ENCODE peak calls at places on chromosomes 11 and 22, in seven cellular contexts. R is OCI-LY7, A is fibroblast of lung, Q is GM23248, S is Peyer's patch, C is transverse colon, Z is MM.1S. F is an unnamed sample.

GRCh38 chr11:63813563-63814382 is 517 bp downstream of the SPINDOC start:
- DNase-seq in R (peak; percentile 68), A (peak; percentile 67), S (peak; percentile 55), C (peak; percentile 47), Q (peak; percentile 55), Z (peak; percentile 50), F (no peak)

GRCh38 chr11:72577271-72577681 is 96.9 kb downstream of the PDE2A start:
- DNase-seq in C (peak; percentile 4), Z (no peak), A (no peak), S (no peak), R (no peak), Q (no peak), F (no peak)

GRCh38 chr22:29143848-29144785 is 61.6 kb upstream of the EMID1 start:
- DNase-seq in Q (no peak), C (no peak), A (no peak), R (no peak), Z (no peak), S (no peak), F (no peak)

GRCh38 chr11:133934599-133935550 is 21.9 kb downstream of the IGSF9B start:
- DNase-seq in R (no peak), S (no peak), Z (no peak), A (peak; percentile 96), C (peak; percentile 29), Q (peak; percentile 81), F (peak; percentile 35)

GRCh38 chr22:31680764-31681624 is 19.0 kb upstream of the PISD start:
- DNase-seq in S (no peak), A (peak; percentile 88), C (peak; percentile 38), R (no peak), Z (no peak), Q (peak; percentile 78), F (peak; percentile 36)

GRCh38 chr11:77082838-77083552 is 16.2 kb downstream of the CAPN5 start:
- DNase-seq in Z (no peak), R (no peak), C (peak; percentile 69), S (peak; percentile 45), A (peak; percentile 25), Q (peak; percentile 82), F (peak; percentile 55)

GRCh38 chr11:46920709-46921108 is 2.4 kb upstream of the LRP4 start:
- DNase-seq in R (no peak), A (peak; percentile 99), Q (peak; percentile 99), Z (no peak), S (no peak), C (peak; percentile 45), F (no peak)

GRCh38 chr11:12552677-12553076 is 121.5 kb upstream of the TEAD1 start:
- DNase-seq in R (no peak), Q (peak; percentile 77), A (peak; percentile 97), S (no peak), Z (no peak), C (peak; percentile 36), F (no peak)

GRCh38 chr22:35400335-35400680 is 368 bp downstream of the MCM5 start:
- DNase-seq in C (no peak), Z (peak; percentile 40), Q (peak; percentile 41), R (peak; percentile 53), S (peak; percentile 32), A (peak; percentile 1), F (no peak)

GRCh38 chr11:14075118-14075601 is 112.6 kb downstream of the SPON1 start:
- DNase-seq in Q (peak; percentile 73), S (peak; percentile 33), C (no peak), Z (no peak), A (peak; percentile 55), R (no peak), F (peak; percentile 59)

GRCh38 chr11:27293500-27294417 is 69.3 kb downstream of the CCDC34 start:
- DNase-seq in C (no peak), A (peak; percentile 91), Z (no peak), S (no peak), R (no peak), Q (peak; percentile 90), F (peak; percentile 43)

GRCh38 chr11:62708423-62709261 is 1.2 kb downstream of the GNG3 start:
- DNase-seq in Q (no peak), R (no peak), Z (no peak), S (peak; percentile 47), C (peak; percentile 54), A (no peak), F (peak; percentile 53)

GRCh38 chr11:18046116-18046777 is at the start of gene TPH1:
- DNase-seq in C (peak; percentile 34), A (peak; percentile 89), S (no peak), Z (no peak), Q (peak; percentile 38), R (no peak), F (peak; percentile 49)

GRCh38 chr22:19212302-19212870 is 33.9 kb upstream of the SLC25A1 start:
- DNase-seq in R (no peak), Q (no peak), A (no peak), Z (no peak), S (no peak), C (no peak), F (no peak)

GRCh38 chr11:111540114-111540920 is at the start of gene LAYN:
- DNase-seq in Z (no peak), Q (peak; percentile 89), A (peak; percentile 70), R (no peak), S (peak; percentile 23), C (peak; percentile 46), F (no peak)

GRCh38 chr22:21612858-21613257 is 17.0 kb downstream of the YDJC start:
- DNase-seq in S (no peak), A (no peak), R (no peak), Q (no peak), Z (no peak), C (peak; percentile 22), F (no peak)

GRCh38 chr11:77672276-77672675 is 34.7 kb upstream of the CLNS1A start:
- DNase-seq in C (peak; percentile 61), Q (peak; percentile 92), A (peak; percentile 95), R (no peak), Z (no peak), S (no peak), F (peak; percentile 46)

GRCh38 chr11:93740031-93740801 is 1.1 kb downstream of the TAF1D start:
- DNase-seq in A (peak; percentile 61), R (peak; percentile 62), Q (peak; percentile 67), Z (peak; percentile 91), C (peak; percentile 19), S (peak; percentile 41), F (no peak)

GRCh38 chr11:115711021-115711420 is 206.8 kb upstream of the CADM1 start:
- DNase-seq in R (no peak), Z (no peak), C (no peak), S (no peak), Q (no peak), A (no peak), F (peak; percentile 21)

GRCh38 chr11:40187092-40187403 is 1272.4 kb downstream of the LRRC4C start:
- DNase-seq in Q (no peak), C (no peak), S (no peak), Z (no peak), A (no peak), R (no peak), F (no peak)

GRCh38 chr11:72380132-72380503 is 54.2 kb downstream of the CLPB start:
- DNase-seq in R (no peak), C (no peak), Q (no peak), Z (no peak), A (peak; percentile 16), S (no peak), F (no peak)

GRCh38 chr11:134312807-134313206 is 19.0 kb upstream of the GLB1L2 start:
- DNase-seq in Z (no peak), S (no peak), C (no peak), Q (no peak), R (no peak), A (no peak), F (no peak)

GRCh38 chr11:57903441-57904123 is 120.1 kb upstream of the OR9Q1 start:
- DNase-seq in Q (peak; percentile 40), C (peak; percentile 80), S (no peak), A (peak; percentile 10), R (no peak), Z (no peak), F (peak; percentile 87)

GRCh38 chr11:11583801-11584445 is 37.9 kb downstream of the GALNT18 start:
- DNase-seq in A (peak; percentile 53), C (no peak), Z (no peak), R (no peak), S (no peak), Q (no peak), F (no peak)

DNA sequence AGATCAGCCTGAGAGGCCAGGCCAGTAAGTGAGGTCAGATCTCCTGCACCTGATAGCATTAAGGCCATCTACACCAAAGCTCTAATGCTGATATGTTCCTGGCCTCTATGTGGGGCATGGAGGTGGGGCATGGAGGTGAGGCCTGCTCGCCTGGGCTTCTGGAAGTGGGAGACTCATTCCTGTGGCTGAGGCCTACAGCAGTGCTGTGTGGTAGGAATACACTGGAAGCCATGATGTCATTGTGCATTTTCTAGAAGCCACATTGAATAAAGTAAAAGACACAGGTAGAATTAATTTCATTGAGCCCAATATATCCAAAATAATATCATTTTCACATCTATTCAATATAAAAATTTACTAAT is 2.7 kb downstream of the PNPLA3 start:
- DNase-seq in C (no peak), Q (no peak), A (peak; percentile 42), Z (no peak), R (no peak), S (no peak), F (no peak)
- H3K4me3 ChIP-seq in C (no peak overlapping the region), Q (no peak overlapping the region), A (no peak overlapping the region), Z (no peak overlapping the region), R (no peak overlapping the region), S (no peak overlapping the region), F (no peak overlapping the region)

GRCh38 chr22:40383905-40384304 is 13.5 kb downstream of the SGSM3 start:
- DNase-seq in S (no peak), R (no peak), C (no peak), Q (peak; percentile 68), A (peak; percentile 82), Z (no peak), F (no peak)
- H3K4me1 ChIP-seq in S (peaks cover 5% of the 10 kb centered on the region), R (peaks cover 68% of the 10 kb centered on the region), C (peaks cover 19% of the 10 kb centered on the region), Q (peaks cover 10% of the 10 kb centered on the region), A (no peaks in the 10 kb centered on the region), Z (peaks cover 5% of the 10 kb centered on the region), F (peaks cover 4% of the 10 kb centered on the region)

DNA sequence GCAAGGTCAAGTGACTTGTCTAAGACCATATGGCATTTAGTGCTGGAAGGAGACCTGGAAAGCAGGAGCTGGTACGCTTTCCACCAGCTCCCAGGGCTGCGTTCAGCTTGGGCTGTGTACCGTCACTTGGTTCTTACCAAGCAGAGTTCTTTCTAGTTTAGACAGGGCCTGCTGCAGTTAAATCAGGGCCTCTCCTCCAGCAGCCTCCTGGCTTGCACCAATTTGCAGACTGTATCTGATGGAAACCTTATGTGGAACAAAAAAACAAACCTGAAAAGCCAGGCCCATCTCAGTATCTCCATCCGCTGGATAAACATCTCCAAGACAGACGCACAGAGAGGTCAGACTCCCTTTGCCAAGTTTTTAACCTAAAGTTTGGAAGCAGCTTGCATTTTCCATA is 288.5 kb upstream of the SORL1-AS1 start:
- DNase-seq in R (no peak), Q (peak; percentile 11), Z (no peak), A (no peak), S (no peak), C (peak; percentile 11), F (no peak)
- H3K27ac ChIP-seq in R (no peak overlapping the region), Q (peak overlapping the region; percentile 47), Z (no peak overlapping the region), A (peak overlapping the region; percentile 47), S (peak overlapping the region; percentile 70), C (peak overlapping the region; percentile 81), F (peak overlapping the region; percentile 16)

DNA sequence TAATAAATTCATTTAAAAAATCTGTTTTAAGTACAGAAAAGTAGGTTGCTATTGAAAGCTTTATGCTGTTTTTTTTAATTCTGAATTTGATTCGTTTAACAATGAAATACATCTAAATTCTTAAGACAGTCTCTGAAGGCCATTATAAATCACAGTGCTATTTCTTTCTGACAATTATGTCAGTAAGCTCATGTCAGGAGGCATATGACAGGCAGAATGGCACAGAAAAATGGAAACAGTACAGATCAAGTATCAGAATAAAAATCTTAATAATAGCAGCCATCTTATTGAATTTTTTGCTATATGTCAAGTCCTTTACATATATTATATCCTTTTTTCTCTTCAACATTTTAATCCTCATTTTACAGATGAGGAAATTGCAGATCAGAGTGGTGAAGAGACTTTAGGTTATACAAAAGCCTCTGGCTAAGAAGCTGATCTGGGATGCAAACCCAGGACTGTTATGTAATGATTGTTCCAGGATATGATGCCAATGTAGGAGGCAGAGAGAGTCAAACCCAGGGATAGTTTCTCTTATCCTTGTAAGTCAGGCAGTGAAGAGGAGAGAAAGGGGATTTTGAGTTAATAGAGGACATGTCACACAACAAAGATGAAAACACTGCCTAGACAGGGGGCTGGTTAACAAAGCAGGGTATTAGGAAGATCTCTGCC is 283.1 kb upstream of the CCDC90B start:
- DNase-seq in Z (no peak), Q (peak; percentile 14), R (no peak), C (no peak), A (no peak), S (no peak), F (no peak)
- H3K4me3 ChIP-seq in Z (no peak overlapping the region), Q (no peak overlapping the region), R (no peak overlapping the region), C (no peak overlapping the region), A (no peak overlapping the region), S (no peak overlapping the region), F (no peak overlapping the region)